ENCODE peak calls at places on chromosomes 16 and 17, in eight cellular contexts. H is HTR-8/SVneo; U is heart left ventricle; Y is kidney tubule cell; Z is posterior cingulate gyrus; F is CD4-positive, alpha-beta T cell; T is DMS 273 treated with DMSO at 0.1 percent for 48 hours; O is H54. G is an unnamed sample.

GRCh38 chr16:75616541-75617010 is 6.5 kb downstream of the ADAT1 start:
- DNase-seq in H (no peak), U (no peak), Y (no peak), Z (no peak), F (no peak), T (no peak), O (no peak), G (no peak)

GRCh38 chr16:89453662-89454321 is 36.6 kb downstream of the ANKRD11 start:
- DNase-seq in H (no peak), U (peak), Y (peak), Z (peak), F (no peak), T (no peak), O (no peak), G (no peak)

GRCh38 chr17:3556905-3557767 is 476 bp downstream of the TRPV3 start:
- DNase-seq in H (no peak), U (no peak), Y (no peak), Z (peak), F (no peak), T (no peak), O (peak), G (no peak)

GRCh38 chr17:62565817-62566216 is 61.7 kb upstream of the MRC2 start:
- DNase-seq in H (peak), U (no peak), Y (peak), Z (no peak), F (no peak), T (no peak), O (peak), G (no peak)

GRCh38 chr17:18093616-18094408 is 6.1 kb downstream of the DRG2 start:
- DNase-seq in H (peak), U (peak), Y (peak), Z (no peak), F (no peak), T (no peak), O (peak), G (peak)

GRCh38 chr17:74430706-74431567 is 951 bp upstream of the GPRC5C start:
- DNase-seq in H (peak), U (peak), Y (peak), Z (peak), F (no peak), T (peak), O (peak), G (no peak)

GRCh38 chr16:85683363-85683762 is 5.4 kb downstream of the GINS2 start:
- DNase-seq in H (no peak), U (no peak), Y (no peak), Z (peak), F (no peak), T (no peak), O (no peak), G (no peak)

GRCh38 chr17:65092262-65092661 is 35.7 kb upstream of the GNA13 start:
- DNase-seq in H (no peak), U (no peak), Y (no peak), Z (no peak), F (no peak), T (no peak), O (no peak), G (no peak)

GRCh38 chr17:17032131-17032692 is 10.0 kb upstream of the MPRIP start:
- DNase-seq in H (peak), U (peak), Y (peak), Z (peak), F (no peak), T (no peak), O (peak), G (no peak)

GRCh38 chr17:6496116-6496481 is 51.8 kb downstream of the PIMREG start:
- DNase-seq in H (no peak), U (no peak), Y (no peak), Z (peak), F (no peak), T (no peak), O (no peak), G (peak)

GRCh38 chr16:13194766-13195165 is 293.4 kb downstream of the SHISA9 start:
- DNase-seq in H (no peak), U (no peak), Y (peak), Z (no peak), F (no peak), T (no peak), O (no peak), G (no peak)

GRCh38 chr17:29968271-29968670 is 26.8 kb downstream of the EFCAB5 start:
- DNase-seq in H (no peak), U (no peak), Y (no peak), Z (no peak), F (no peak), T (no peak), O (no peak), G (no peak)

GRCh38 chr16:20675488-20676267 is 21.8 kb downstream of the ACSM1 start:
- DNase-seq in H (no peak), U (no peak), Y (peak), Z (no peak), F (no peak), T (no peak), O (no peak), G (no peak)

GRCh38 chr17:6454495-6455320 is 10.5 kb downstream of the PIMREG start:
- DNase-seq in H (no peak), U (peak), Y (no peak), Z (no peak), F (no peak), T (no peak), O (no peak), G (no peak)

GRCh38 chr17:34300652-34301390 is 15.3 kb downstream of the CCL11 start:
- DNase-seq in H (no peak), U (no peak), Y (peak), Z (no peak), F (no peak), T (no peak), O (no peak), G (no peak)

GRCh38 chr17:292016-292415 is 60.6 kb downstream of the RPH3AL start:
- DNase-seq in H (no peak), U (no peak), Y (no peak), Z (peak), F (no peak), T (no peak), O (no peak), G (no peak)

GRCh38 chr16:86733526-86734254 is 155.3 kb downstream of the FOXL1 start:
- DNase-seq in H (no peak), U (no peak), Y (peak), Z (no peak), F (no peak), T (no peak), O (no peak), G (no peak)

GRCh38 chr17:50151041-50151936 is 812 bp upstream of the PPP1R9B start:
- DNase-seq in H (peak), U (peak), Y (peak), Z (peak), F (peak), T (peak), O (peak), G (peak)

GRCh38 chr17:54536306-54536705 is 364.3 kb upstream of the TOM1L1 start:
- DNase-seq in H (no peak), U (no peak), Y (no peak), Z (no peak), F (no peak), T (no peak), O (no peak), G (no peak)

GRCh38 chr17:77637807-77638182 is 320.7 kb upstream of the TNRC6C start:
- DNase-seq in H (no peak), U (no peak), Y (no peak), Z (no peak), F (no peak), T (no peak), O (no peak), G (peak)

GRCh38 chr16:81442909-81443687 is 1.5 kb upstream of the CMIP start:
- DNase-seq in H (no peak), U (no peak), Y (no peak), Z (peak), F (no peak), T (no peak), O (no peak), G (no peak)

GRCh38 chr17:10729334-10730193 is at the start of gene TMEM220:
- DNase-seq in H (no peak), U (peak), Y (peak), Z (peak), F (no peak), T (no peak), O (no peak), G (peak)

GRCh38 chr16:14302031-14302398 is 230.9 kb downstream of the MRTFB start:
- DNase-seq in H (peak), U (peak), Y (peak), Z (peak), F (no peak), T (no peak), O (peak), G (no peak)

GRCh38 chr17:42846594-42847280 is 2.4 kb downstream of the AOC2 start:
- DNase-seq in H (no peak), U (no peak), Y (no peak), Z (no peak), F (no peak), T (no peak), O (no peak), G (no peak)

GRCh38 chr16:84732674-84733352 is 33.0 kb downstream of the USP10 start:
- DNase-seq in H (no peak), U (no peak), Y (peak), Z (no peak), F (no peak), T (peak), O (no peak), G (no peak)

GRCh38 chr16:50717109-50717893 is 23.9 kb downstream of the NOD2 start:
- DNase-seq in H (no peak), U (no peak), Y (no peak), Z (no peak), F (no peak), T (no peak), O (no peak), G (no peak)

G was measured in nucleus accumbens.